ENCODE peak calls at places on chromosomes 12 and 14, in seven cellular contexts. V is astrocyte of the cerebellum, C is AG04449, G is DND-41, W is A549, Z is choroid plexus epithelial cell, A is astrocyte. B is an unnamed sample.

GRCh38 chr12:70796989-70797388 is 123.5 kb downstream of the PTPRR start:
- DNase-seq in G (no peak), C (no peak), Z (no peak), A (no peak), V (no peak), W (no peak), B (no peak)

GRCh38 chr12:107344035-107344808 is 250.9 kb upstream of the CRY1 start:
- DNase-seq in G (no peak), V (peak), W (peak), A (peak), C (no peak), Z (peak), B (peak)

GRCh38 chr12:76029982-76030377 is 1.6 kb downstream of the PHLDA1 start:
- DNase-seq in V (no peak), C (no peak), G (no peak), Z (peak), W (no peak), A (no peak), B (peak)

GRCh38 chr12:123085730-123086487 is 65.0 kb downstream of the PITPNM2 start:
- DNase-seq in Z (no peak), A (peak), V (no peak), G (no peak), C (no peak), W (peak), B (no peak)

GRCh38 chr12:122874081-122874480 is 21.8 kb downstream of the VPS37B start:
- DNase-seq in V (no peak), G (no peak), C (no peak), Z (no peak), A (no peak), W (no peak), B (no peak)

GRCh38 chr12:109493090-109493489 is 15.7 kb downstream of the UBE3B start:
- DNase-seq in W (no peak), A (no peak), G (no peak), V (no peak), Z (no peak), C (no peak), B (no peak)

GRCh38 chr14:85580536-85581165 is 50.7 kb downstream of the FLRT2 start:
- DNase-seq in C (no peak), Z (peak), A (peak), G (no peak), W (no peak), V (no peak), B (peak)

GRCh38 chr12:101670007-101670671 is 27.3 kb upstream of the CHPT1 start:
- DNase-seq in Z (peak), G (peak), W (peak), V (peak), A (peak), C (peak), B (peak)

GRCh38 chr12:93130371-93131049 is 201.4 kb upstream of the EEA1 start:
- DNase-seq in Z (no peak), C (no peak), G (no peak), A (no peak), V (no peak), W (no peak), B (no peak)

GRCh38 chr12:82923935-82924334 is 237.2 kb downstream of the TMTC2 start:
- DNase-seq in W (no peak), V (no peak), Z (no peak), G (no peak), A (no peak), C (no peak), B (no peak)

GRCh38 chr12:52300796-52301691 is 9.7 kb upstream of the KRT81 start:
- DNase-seq in Z (peak), C (no peak), G (no peak), W (no peak), V (no peak), A (no peak), B (no peak)

GRCh38 chr12:8692573-8692972 is 5.2 kb upstream of the RIMKLB start:
- DNase-seq in G (peak), A (peak), W (no peak), C (no peak), Z (peak), V (no peak), B (peak)

GRCh38 chr14:49134940-49135339 is 451.2 kb downstream of the RPS29 start:
- DNase-seq in Z (no peak), G (no peak), C (no peak), V (no peak), A (no peak), W (no peak), B (no peak)

GRCh38 chr14:99717682-99718013 is 33.5 kb downstream of the CYP46A1 start:
- DNase-seq in V (no peak), W (no peak), A (no peak), G (no peak), C (no peak), Z (no peak), B (no peak)

GRCh38 chr14:75053396-75054289 is 2.4 kb upstream of the MLH3 start:
- DNase-seq in G (no peak), V (no peak), A (no peak), Z (no peak), W (no peak), C (no peak), B (peak)

GRCh38 chr12:47247418-47247817 is 167.7 kb upstream of the AMIGO2 start:
- DNase-seq in A (no peak), G (no peak), Z (no peak), V (no peak), C (no peak), W (no peak), B (no peak)

GRCh38 chr12:19916193-19916498 is 452.2 kb upstream of the PDE3A start:
- DNase-seq in W (no peak), V (no peak), Z (no peak), A (no peak), G (no peak), C (no peak), B (no peak)

GRCh38 chr12:123937707-123938600 is 34.7 kb downstream of the CCDC92 start:
- DNase-seq in Z (peak), G (peak), A (peak), W (no peak), V (no peak), C (no peak), B (no peak)

GRCh38 chr14:47675489-47676300 is at the start of gene MDGA2:
- DNase-seq in Z (peak), C (no peak), W (peak), V (no peak), G (no peak), A (peak), B (no peak)

GRCh38 chr12:107586256-107586970 is 99.2 kb upstream of the PWP1 start:
- DNase-seq in Z (no peak), W (no peak), V (no peak), G (no peak), A (no peak), C (no peak), B (no peak)

GRCh38 chr12:95004610-95005009 is 1.1 kb upstream of the NDUFA12 start:
- DNase-seq in W (no peak), C (no peak), Z (peak), A (no peak), G (no peak), V (no peak), B (peak)

GRCh38 chr12:25249951-25250738 is 584 bp downstream of the KRAS start:
- DNase-seq in Z (peak), A (no peak), C (no peak), V (no peak), G (peak), W (peak), B (no peak)

GRCh38 chr14:89033756-89034155 is 209.3 kb downstream of the TTC8 start:
- DNase-seq in G (no peak), A (no peak), C (no peak), W (no peak), Z (no peak), V (no peak), B (no peak)

GRCh38 chr12:72268386-72268785 is 3.8 kb upstream of the TRHDE start:
- DNase-seq in G (no peak), A (no peak), C (no peak), Z (no peak), W (no peak), V (no peak), B (no peak)

GRCh38 chr12:114936148-114937099 is 252.4 kb upstream of the TBX3 start:
- DNase-seq in G (no peak), A (peak), V (no peak), Z (peak), C (no peak), W (no peak), B (peak)

GRCh38 chr12:131264625-131265024 is 310.9 kb downstream of the ADGRD1 start:
- DNase-seq in C (no peak), A (no peak), G (no peak), V (no peak), W (peak), Z (no peak), B (no peak)

GRCh38 chr14:85333313-85333712 is 196.6 kb upstream of the FLRT2 start:
- DNase-seq in W (no peak), C (no peak), Z (peak), A (peak), G (peak), V (no peak), B (peak)

GRCh38 chr14:103518416-103519042 is 4.1 kb downstream of the CKB start:
- DNase-seq in G (peak), C (no peak), V (no peak), A (no peak), W (peak), Z (peak), B (peak)

GRCh38 chr14:58367296-58367695 is 28.4 kb upstream of the TOMM20L start:
- DNase-seq in W (no peak), G (no peak), C (no peak), Z (peak), A (no peak), V (no peak), B (no peak)

GRCh38 chr12:104354167-104354867 is 50.8 kb downstream of the EID3 start:
- DNase-seq in V (no peak), Z (no peak), W (no peak), G (no peak), C (no peak), A (no peak), B (no peak)

GRCh38 chr12:25421651-25422150 is 131.4 kb downstream of the LMNTD1 start:
- DNase-seq in G (no peak), V (no peak), A (peak), Z (no peak), W (no peak), C (no peak), B (peak)

GRCh38 chr12:85278598-85279448 is 1.2 kb upstream of the ALX1 start:
- DNase-seq in A (no peak), Z (no peak), C (no peak), G (no peak), W (no peak), V (no peak), B (no peak)
- H3K4me3 ChIP-seq in A (no peak), Z (peak), C (no peak), G (no peak), W (no peak), V (peak), B (no peak)

GRCh38 chr12:88633312-88633711 is 53.0 kb upstream of the KITLG start:
- DNase-seq in C (no peak), A (no peak), G (no peak), V (no peak), W (no peak), Z (peak), B (peak)
- TF ChIP-seq CTCF in C (peak), A (peak), G (no peak), V (no peak), W (peak), Z (peak), B (peak)

GRCh38 chr14:104678901-104679705 is 10.3 kb upstream of the INF2 start:
- DNase-seq in V (no peak), A (no peak), G (no peak), W (no peak), Z (no peak), C (no peak), B (no peak)
- H3K4me3 ChIP-seq in V (no peak), A (no peak), G (peak), W (peak), Z (no peak), C (no peak), B (no peak)

GRCh38 chr12:54658306-54659264 is 10.4 kb upstream of the DCD start:
- DNase-seq in G (peak), A (no peak), C (no peak), V (no peak), W (peak), Z (peak), B (peak)
- TF ChIP-seq CTCF in G (peak), A (peak), C (peak), V (peak), W (peak), Z (peak), B (peak)

GRCh38 chr12:14307004-14307403 is 58.5 kb upstream of the ATF7IP start:
- DNase-seq in A (no peak), W (no peak), Z (no peak), C (no peak), G (no peak), V (no peak), B (no peak)
- H3K4me3 ChIP-seq in A (no peak), W (no peak), Z (no peak), C (no peak), G (no peak), V (no peak), B (no peak)

GRCh38 chr12:57031228-57031670 is 14.9 kb upstream of the TAC3 start:
- DNase-seq in A (no peak), W (no peak), G (peak), Z (no peak), V (no peak), C (no peak), B (no peak)
- TF ChIP-seq CTCF in A (no peak), W (no peak), G (peak), Z (no peak), V (no peak), C (no peak), B (no peak)

GRCh38 chr12:102879-103168 is 36.3 kb downstream of the IQSEC3 start:
- DNase-seq in A (no peak), W (no peak), V (no peak), G (no peak), C (no peak), Z (no peak), B (no peak)

GRCh38 chr12:99605-100004 is 33.0 kb downstream of the IQSEC3 start:
- DNase-seq in C (no peak), Z (peak), W (no peak), A (peak), G (no peak), V (no peak), B (peak)

GRCh38 chr12:104573-105081 is 38.1 kb downstream of the IQSEC3 start:
- DNase-seq in V (no peak), C (no peak), Z (no peak), W (no peak), G (peak), A (no peak), B (no peak)

GRCh38 chr12:103169-103981 is 36.8 kb downstream of the IQSEC3 start:
- DNase-seq in G (no peak), C (no peak), W (peak), Z (no peak), V (no peak), A (no peak), B (no peak)

DNA sequence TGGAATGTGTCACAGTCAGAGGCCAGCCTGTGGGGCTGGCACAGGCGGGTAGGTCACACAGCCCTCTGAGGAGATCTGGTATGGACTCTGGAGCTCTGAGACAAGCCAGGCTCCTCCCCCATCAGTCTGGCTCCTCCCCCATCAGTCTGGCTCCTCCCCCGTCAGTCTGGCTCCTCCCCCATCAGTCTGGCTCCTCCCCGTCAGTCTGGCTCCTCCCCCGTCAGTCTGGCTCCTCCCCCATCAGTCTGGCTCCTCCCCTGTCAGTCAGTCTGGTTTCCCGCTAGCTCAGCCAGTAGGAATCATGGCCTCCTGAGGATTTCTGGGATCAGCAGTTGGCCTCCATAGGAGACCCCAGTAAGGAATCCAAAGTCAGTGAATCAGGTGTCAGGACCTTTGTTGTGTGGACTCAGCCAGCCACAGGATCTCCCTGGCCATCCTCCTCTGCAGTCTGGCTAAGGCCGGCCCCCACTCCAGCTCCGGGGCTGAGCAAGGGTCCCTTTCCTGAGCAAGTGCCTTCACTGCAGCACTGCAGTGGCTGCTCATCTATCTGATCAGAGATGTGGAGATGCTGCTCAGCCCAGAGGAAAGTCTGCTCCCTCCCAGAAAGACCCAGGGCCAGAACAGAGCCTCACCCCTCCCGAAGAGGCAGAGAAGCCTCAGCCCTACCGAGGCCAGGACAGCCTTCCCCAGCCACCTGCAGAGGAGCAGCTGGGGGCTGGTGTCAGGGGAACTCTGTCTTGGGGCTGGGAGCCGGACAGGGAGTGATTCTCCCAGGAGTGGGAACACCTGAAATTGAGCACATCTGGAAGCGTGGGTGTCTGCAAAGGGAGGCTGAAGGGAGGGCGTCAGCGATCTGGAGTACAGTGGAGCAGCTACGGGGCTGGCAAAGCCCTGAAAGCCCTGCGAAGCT is 35.7 kb downstream of the IQSEC3 start:
- DNase-seq in G (no peak), A (no peak), V (no peak), Z (no peak), C (no peak), W (no peak), B (no peak)
- H3K4me3 ChIP-seq in G (no peak), A (no peak), V (no peak), Z (no peak), C (no peak), W (no peak), B (no peak)

B was measured in fibroblast of the aortic adventitia.